ENCODE peak calls at places on chromosomes 3 and 15, in seven cellular contexts. R is T-helper 2 cell treated with Interferon-gamma antibody and Interleukin-4, amounts not matched to agents 5 μg/mL and 100 μg/mL, for 36 hours; Q is CD8-positive, alpha-beta memory T cell; G is NCI-H524 treated with DMSO at 0.1 percent for 48 hours; N is GM10248; K is AG09309; A is HT1080. E is an unnamed sample.

GRCh38 chr15:79041598-79042175 is 48.9 kb downstream of the RASGRF1 start:
- DNase-seq in A (no peak), G (no peak), R (no peak), N (no peak), K (no peak), Q (no peak), E (no peak)

GRCh38 chr3:11057655-11058054 is 65.1 kb downstream of the SLC6A1 start:
- DNase-seq in Q (no peak), G (no peak), K (no peak), A (no peak), N (no peak), R (no peak), E (no peak)

GRCh38 chr3:42277676-42278075 is 11.7 kb upstream of the CCK start:
- DNase-seq in N (no peak), Q (no peak), G (no peak), A (no peak), K (no peak), R (no peak), E (no peak)

GRCh38 chr3:22159004-22159695 is 408.1 kb upstream of the ZNF385D start:
- DNase-seq in N (no peak), G (no peak), Q (no peak), R (no peak), K (no peak), A (no peak), E (no peak)

GRCh38 chr3:154615451-154615850 is 185.5 kb upstream of the GPR149 start:
- DNase-seq in A (no peak), Q (no peak), N (no peak), G (no peak), K (no peak), R (no peak), E (no peak)

GRCh38 chr3:8938021-8938420 is 25.3 kb downstream of the RAD18 start:
- DNase-seq in Q (no peak), A (peak), G (peak), K (no peak), N (no peak), R (no peak), E (peak)

GRCh38 chr3:196093271-196094111 is 11.6 kb upstream of the TFRC start:
- DNase-seq in Q (no peak), R (no peak), G (peak), K (no peak), N (peak), A (no peak), E (no peak)

GRCh38 chr3:13419356-13420050 is 619 bp downstream of the NUP210 start:
- DNase-seq in G (no peak), Q (peak), N (peak), R (peak), A (no peak), K (no peak), E (no peak)

GRCh38 chr3:16332904-16333426 is 68.0 kb downstream of the OXNAD1 start:
- DNase-seq in A (no peak), R (no peak), Q (no peak), N (no peak), K (peak), G (no peak), E (no peak)

GRCh38 chr15:74793135-74794028 is 11.5 kb downstream of the CSK start:
- DNase-seq in N (no peak), Q (peak), A (no peak), G (no peak), K (no peak), R (peak), E (no peak)

GRCh38 chr15:67130166-67130565 is 64.8 kb downstream of the SMAD3 start:
- DNase-seq in Q (no peak), G (no peak), K (no peak), N (no peak), R (no peak), A (no peak), E (no peak)

GRCh38 chr3:190339130-190339529 is 16.9 kb upstream of the CLDN1 start:
- DNase-seq in Q (no peak), K (no peak), A (peak), N (no peak), G (no peak), R (no peak), E (no peak)

GRCh38 chr3:140529096-140529495 is 148.8 kb upstream of the TRIM42 start:
- DNase-seq in A (peak), R (no peak), K (peak), G (no peak), N (no peak), Q (no peak), E (no peak)

GRCh38 chr15:70045045-70045444 is 52.7 kb downstream of the TLE3 start:
- DNase-seq in A (peak), G (no peak), Q (no peak), R (no peak), K (peak), N (no peak), E (peak)

GRCh38 chr3:127151992-127152391 is 40.9 kb upstream of the PRR23E start:
- DNase-seq in N (no peak), K (no peak), R (no peak), A (no peak), Q (no peak), G (no peak), E (no peak)

GRCh38 chr15:96352594-96353377 is 22.3 kb downstream of the NR2F2 start:
- DNase-seq in K (no peak), Q (no peak), A (no peak), R (no peak), G (no peak), N (no peak), E (no peak)

GRCh38 chr3:66133050-66133757 is 87.6 kb upstream of the SLC25A26 start:
- DNase-seq in K (no peak), Q (no peak), A (peak), R (no peak), N (no peak), G (no peak), E (no peak)

GRCh38 chr15:33941279-33942063 is 26.8 kb upstream of the CHRM5 start:
- DNase-seq in A (no peak), G (no peak), N (no peak), K (no peak), Q (no peak), R (no peak), E (no peak)

GRCh38 chr15:66023322-66023972 is 154.2 kb downstream of the RAB11A start:
- DNase-seq in N (no peak), K (no peak), R (no peak), Q (no peak), G (peak), A (no peak), E (no peak)

GRCh38 chr3:49689046-49689886 is at the start of the genes MST1 and RNF123:
- DNase-seq in Q (peak), A (peak), K (peak), G (no peak), R (peak), N (peak), E (peak)

GRCh38 chr15:77769700-77770099 is 137.0 kb upstream of the LINGO1 start:
- DNase-seq in K (no peak), N (no peak), Q (no peak), A (no peak), R (no peak), G (no peak), E (no peak)

GRCh38 chr15:29050870-29051269 is 165.1 kb downstream of the APBA2 start:
- DNase-seq in N (no peak), K (no peak), G (no peak), Q (no peak), A (no peak), R (peak), E (peak)

GRCh38 chr15:59180946-59181345 is 25.7 kb upstream of the LDHAL6B start:
- DNase-seq in N (no peak), G (no peak), K (no peak), A (peak), R (no peak), Q (no peak), E (no peak)

GRCh38 chr3:143000525-143000924 is 845 bp upstream of the U2SURP start:
- DNase-seq in A (peak), R (no peak), K (no peak), Q (no peak), G (no peak), N (no peak), E (no peak)

GRCh38 chr3:181721369-181721768 is 9.6 kb downstream of the SOX2 start:
- DNase-seq in N (no peak), Q (no peak), K (no peak), A (no peak), G (no peak), R (no peak), E (no peak)

GRCh38 chr3:172194702-172195392 is 155.5 kb downstream of the FNDC3B start:
- DNase-seq in A (peak), G (no peak), R (no peak), K (no peak), N (no peak), Q (no peak), E (peak)

GRCh38 chr15:39579487-39580116 is 1.3 kb upstream of the THBS1 start:
- DNase-seq in N (no peak), K (peak), R (no peak), Q (no peak), A (peak), G (no peak), E (peak)

GRCh38 chr3:184815046-184815930 is 3.3 kb downstream of the VPS8 start:
- DNase-seq in Q (no peak), R (peak), K (peak), N (no peak), A (peak), G (no peak), E (no peak)

GRCh38 chr3:169618894-169619792 is 44.4 kb downstream of the MECOM start:
- DNase-seq in G (no peak), K (no peak), Q (no peak), N (no peak), R (no peak), A (no peak), E (no peak)

GRCh38 chr3:108518895-108519294 is 8.5 kb upstream of the MYH15 start:
- DNase-seq in K (no peak), Q (no peak), N (no peak), A (no peak), G (no peak), R (no peak), E (no peak)

GRCh38 chr3:125211523-125212095 is 939 bp downstream of the SLC12A8 start:
- DNase-seq in A (no peak), Q (no peak), N (no peak), G (no peak), R (no peak), K (no peak), E (no peak)

E was measured in fibroblast of the conjunctiva.